ENCODE peak calls at places on chromosome 22, in ten cellular contexts. J is heart left ventricle, B is K562, U is A549, G is thyroid gland, D is spleen, O is sigmoid colon, K is H1, S is adrenal gland, A is IMR-90. N is an unnamed sample.

GRCh38 chr22:30826670-30827355 is 132.1 kb downstream of the OSBP2 start:
- DNase-seq in A (no peak), G (no peak), B (no peak), K (peak; percentile 27), U (no peak), O (no peak), J (no peak), S (no peak), D (no peak), N (no peak)

GRCh38 chr22:17430298-17430900 is 61.1 kb downstream of the CECR2 start:
- DNase-seq in G (no peak), K (no peak), D (no peak), S (no peak), J (no peak), U (no peak), O (peak; percentile 75), A (no peak), B (no peak), N (peak; percentile 42)

GRCh38 chr22:38350444-38351359 is 33.5 kb upstream of the CSNK1E start:
- DNase-seq in U (no peak), O (peak; percentile 40), D (peak; percentile 34), K (peak; percentile 55), J (no peak), A (no peak), S (peak; percentile 13), G (no peak), B (no peak), N (no peak)

GRCh38 chr22:31139866-31140716 is at the start of gene PLA2G3:
- DNase-seq in O (no peak), U (no peak), S (no peak), D (no peak), A (peak; percentile 60), J (no peak), G (peak; percentile 90), K (peak; percentile 91), B (peak; percentile 41), N (peak; percentile 87)

GRCh38 chr22:25235547-25236290 is 16.3 kb downstream of the CRYBB2 start:
- DNase-seq in O (no peak), S (peak; percentile 87), U (peak; percentile 91), A (peak; percentile 61), B (peak; percentile 84), D (peak; percentile 86), K (peak; percentile 93), G (peak; percentile 83), J (peak; percentile 79), N (peak; percentile 72)

GRCh38 chr22:43094551-43094950 is 5.4 kb upstream of the TTLL1 start:
- DNase-seq in S (no peak), D (no peak), U (no peak), A (no peak), G (no peak), O (no peak), J (no peak), B (no peak), K (no peak), N (no peak)

GRCh38 chr22:36017661-36018091 is 10.9 kb downstream of the RBFOX2 start:
- DNase-seq in K (no peak), S (no peak), U (no peak), O (no peak), D (no peak), A (no peak), G (peak; percentile 36), B (no peak), J (no peak), N (no peak)

GRCh38 chr22:44667829-44668189 is 34.2 kb upstream of the PRR5 start:
- DNase-seq in S (no peak), U (no peak), J (no peak), G (no peak), A (no peak), K (no peak), D (no peak), O (peak; percentile 58), B (no peak), N (no peak)

GRCh38 chr22:36741204-36741793 is 34.6 kb downstream of the IFT27 start:
- DNase-seq in B (peak; percentile 22), U (peak; percentile 20), S (peak; percentile 5), J (no peak), A (no peak), D (no peak), G (no peak), O (peak; percentile 10), K (no peak), N (no peak)

GRCh38 chr22:36432592-36433317 is 45.0 kb upstream of the MYH9 start:
- DNase-seq in S (no peak), K (no peak), G (no peak), U (no peak), O (no peak), A (no peak), D (no peak), B (no peak), J (no peak), N (no peak)

DNA sequence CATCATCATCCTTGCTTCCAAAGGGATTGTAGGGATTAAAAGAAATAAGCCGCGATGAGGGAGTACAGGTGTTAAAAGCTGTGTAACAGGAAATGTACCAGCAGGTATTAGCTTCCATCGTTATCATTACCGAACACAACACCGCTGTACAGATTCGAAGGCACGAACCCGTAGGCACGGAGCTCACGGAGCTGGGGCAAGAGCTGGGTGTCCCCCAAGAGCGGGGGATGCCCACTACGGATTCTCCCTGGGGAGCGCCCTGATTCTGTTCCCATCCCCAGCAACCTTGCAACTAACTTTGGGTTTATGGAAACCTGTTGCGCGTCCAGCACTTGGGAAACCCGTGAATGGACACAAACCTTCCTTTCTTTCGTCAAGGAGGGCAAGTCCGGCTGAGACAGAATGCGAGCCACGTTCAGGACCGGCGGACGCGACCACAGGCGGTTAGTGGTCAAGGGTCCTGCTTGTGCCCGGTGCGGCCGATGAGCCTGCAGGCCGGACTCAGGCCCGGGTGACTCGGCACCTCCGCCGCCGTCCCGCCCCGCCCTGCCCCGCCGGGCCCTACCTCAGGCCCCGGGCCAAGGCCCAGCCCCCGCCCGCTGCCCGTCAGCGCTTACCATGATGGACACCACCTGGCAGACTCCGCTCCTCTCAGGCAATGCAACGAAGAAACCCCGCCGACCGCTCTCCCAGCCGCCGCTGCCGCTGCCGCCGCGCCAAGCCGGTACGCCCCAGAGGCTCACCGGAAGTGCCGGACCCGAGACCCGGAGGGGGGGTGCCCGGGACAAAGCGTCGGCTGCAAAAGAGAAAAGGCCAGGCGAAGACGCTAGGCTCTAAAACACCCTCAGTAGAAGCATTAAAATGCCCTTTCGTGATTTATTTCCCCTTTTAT is at the start of gene UFD1:
- DNase-seq in D (peak; percentile 95), G (peak; percentile 85), B (peak; percentile 95), A (peak; percentile 81), O (peak; percentile 91), K (peak; percentile 88), U (peak; percentile 40), J (peak; percentile 87), S (peak; percentile 86), N (peak; percentile 83)
- TF ChIP-seq POLR2A in D (no peak), G (peak; percentile 50), B (no peak), A (peak; percentile 69), O (peak; percentile 51), K (peak; percentile 50), U (peak; percentile 40), J (no peak), S (peak; percentile 15), N (no peak)

GRCh38 chr22:19495562-19496323 is 16.0 kb downstream of the CDC45 start:
- DNase-seq in D (no peak), A (peak; percentile 50), U (no peak), S (no peak), O (no peak), K (no peak), J (no peak), B (no peak), G (no peak), N (no peak)
- TF ChIP-seq CTCF in D (peak; percentile 36), A (peak; percentile 26), U (no peak), S (no peak), O (no peak), K (no peak), J (no peak), B (peak; percentile 36), G (peak; percentile 41), N (no peak)

GRCh38 chr22:48071828-48072227 is 1309.4 kb downstream of the TBC1D22A start:
- DNase-seq in S (no peak), K (no peak), D (no peak), G (peak; percentile 55), A (no peak), B (no peak), U (no peak), J (no peak), O (no peak), N (no peak)
- H3K9me3 ChIP-seq in S (no peaks in the 10 kb centered on the region), K (peaks cover 3% of the 10 kb centered on the region), D (no peaks in the 10 kb centered on the region), G (no peaks in the 10 kb centered on the region), A (peaks cover 43% of the 10 kb centered on the region), B (no peaks in the 10 kb centered on the region), U (no peaks in the 10 kb centered on the region), J (no peaks in the 10 kb centered on the region), O (no peaks in the 10 kb centered on the region), N (no peaks in the 10 kb centered on the region)

GRCh38 chr22:46678003-46678657 is 57.9 kb downstream of the GRAMD4 start:
- DNase-seq in S (no peak), O (no peak), J (no peak), K (no peak), G (no peak), U (no peak), D (no peak), A (no peak), B (no peak), N (peak; percentile 74)

GRCh38 chr22:46679711-46680269 is 58.3 kb downstream of the CERK start:
- DNase-seq in U (no peak), S (no peak), K (no peak), A (no peak), B (no peak), D (no peak), J (no peak), G (no peak), O (no peak), N (no peak)

GRCh38 chr22:46681010-46681409 is 57.0 kb downstream of the CERK start:
- DNase-seq in G (no peak), B (peak; percentile 37), O (no peak), D (no peak), S (no peak), U (peak; percentile 36), J (no peak), A (no peak), K (peak; percentile 70), N (no peak)

GRCh38 chr22:46677323-46678002 is 57.3 kb downstream of the GRAMD4 start:
- DNase-seq in D (no peak), U (no peak), K (no peak), A (no peak), G (no peak), S (no peak), B (no peak), J (no peak), O (no peak), N (no peak)

DNA sequence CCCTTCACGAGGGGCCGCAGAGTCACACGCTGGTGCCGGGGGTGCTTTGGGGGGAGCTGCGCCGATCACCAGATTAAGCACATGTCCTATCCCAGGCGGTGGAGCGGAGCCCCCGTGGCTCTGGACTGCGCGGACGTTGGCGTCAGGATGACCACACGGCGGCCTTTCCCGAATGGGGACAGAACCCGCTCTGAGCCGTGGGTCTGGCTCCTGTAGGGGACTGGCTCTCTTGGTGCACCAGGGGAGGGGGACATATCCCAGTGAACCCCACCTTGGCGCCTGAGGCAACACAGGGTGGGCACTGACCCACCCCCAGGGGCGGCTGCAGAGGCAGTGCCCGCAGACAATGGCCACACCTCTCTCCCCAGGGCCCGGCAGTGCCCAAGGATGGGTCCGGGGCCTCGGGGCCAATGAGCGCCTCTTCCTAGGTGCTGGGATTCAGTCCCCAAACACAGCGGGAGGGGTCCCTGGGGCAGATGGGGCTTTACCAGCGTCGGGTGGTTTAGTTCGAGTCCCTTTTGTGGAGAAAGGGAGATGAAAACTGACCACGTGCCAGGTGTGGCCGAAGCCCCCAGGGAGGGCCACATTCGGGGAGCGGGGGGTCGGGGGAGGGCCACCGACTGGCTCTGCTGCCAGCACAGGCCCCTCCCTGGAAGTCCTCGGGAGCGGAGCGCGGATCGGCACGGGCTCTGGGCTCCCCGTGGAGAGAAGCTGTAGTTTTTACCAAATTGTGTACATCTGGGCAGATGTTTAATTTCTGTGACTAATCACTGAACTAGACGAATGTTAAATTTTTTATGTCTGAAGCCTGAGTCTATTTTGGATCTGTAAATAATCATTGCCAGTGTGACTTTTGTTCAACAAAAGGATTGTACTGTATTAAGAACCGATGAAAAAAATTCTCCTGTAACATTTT is 58.9 kb downstream of the GRAMD4 start:
- DNase-seq in K (no peak), U (no peak), B (no peak), G (no peak), S (no peak), J (no peak), D (no peak), A (peak; percentile 71), O (no peak), N (no peak)
- TF ChIP-seq POLR2A in K (no peak), U (no peak), B (no peak), G (no peak), S (no peak), J (no peak), D (no peak), A (no peak), O (no peak), N (no peak)

N was measured in upper lobe of left lung.